ENCODE peak calls at places on chromosomes 12 and 14, in five cellular contexts. K is psoas muscle; U is COR-L47; R is stimulated activated CD8-positive, alpha-beta memory T cell treated with anti-CD3 and anti-CD28 coated beads, Interleukin-4, amount 100 ng/mL, for 1 hour; V is GM04504. Z is an unnamed sample.

GRCh38 chr14:75832621-75833297 is 149.0 kb downstream of the TGFB3 start:
- DNase-seq in U (peak; percentile 49), R (no peak), K (no peak), V (no peak), Z (no peak)

GRCh38 chr12:94445662-94446061 is 14.0 kb downstream of the CEP83 start:
- DNase-seq in U (no peak), V (no peak), R (no peak), K (no peak), Z (no peak)

GRCh38 chr12:69534389-69534822 is 50.9 kb upstream of the CCT2 start:
- DNase-seq in U (peak; percentile 17), R (peak; percentile 0), V (peak; percentile 96), K (no peak), Z (no peak)

GRCh38 chr14:46197856-46198255 is 453.7 kb downstream of the RPL10L start:
- DNase-seq in V (peak; percentile 5), U (no peak), R (no peak), K (no peak), Z (no peak)

GRCh38 chr12:26830783-26831601 is 2.0 kb downstream of the ITPR2 start:
- DNase-seq in K (no peak), U (no peak), V (no peak), R (no peak), Z (no peak)

GRCh38 chr12:78181544-78182162 is 351.0 kb downstream of the NAV3 start:
- DNase-seq in R (no peak), U (peak; percentile 49), K (no peak), V (no peak), Z (no peak)

GRCh38 chr12:43501705-43502104 is 50.3 kb downstream of the ADAMTS20 start:
- DNase-seq in V (peak; percentile 1), U (no peak), R (no peak), K (no peak), Z (no peak)

GRCh38 chr14:45743884-45744283 is 490.9 kb upstream of the MIS18BP1 start:
- DNase-seq in K (no peak), R (no peak), V (no peak), U (no peak), Z (no peak)

GRCh38 chr14:52879958-52880357 is 70.9 kb downstream of the FERMT2 start:
- DNase-seq in K (no peak), U (no peak), R (no peak), V (no peak), Z (no peak)

GRCh38 chr12:49050507-49051372 is 9.9 kb downstream of the KMT2D start:
- DNase-seq in K (no peak), U (no peak), R (no peak), V (no peak), Z (no peak)

GRCh38 chr12:88451254-88451653 is 129.0 kb downstream of the KITLG start:
- DNase-seq in R (no peak), K (no peak), U (no peak), V (no peak), Z (no peak)

GRCh38 chr12:104886418-104887401 is 71.4 kb downstream of the SLC41A2 start:
- DNase-seq in R (no peak), K (no peak), V (no peak), U (peak; percentile 30), Z (no peak)

GRCh38 chr12:131443019-131444000 is 267.6 kb upstream of the SFSWAP start:
- DNase-seq in V (no peak), K (no peak), R (no peak), U (no peak), Z (no peak)

GRCh38 chr12:16939871-16940306 is 333.9 kb upstream of the LMO3 start:
- DNase-seq in K (no peak), R (no peak), V (no peak), U (peak; percentile 11), Z (peak; percentile 47)

GRCh38 chr12:132622437-132623071 is 4.0 kb downstream of the P2RX2 start:
- DNase-seq in V (peak; percentile 42), K (no peak), U (no peak), R (no peak), Z (no peak)

GRCh38 chr12:72207094-72207493 is 65.1 kb upstream of the TRHDE start:
- DNase-seq in V (no peak), U (no peak), K (no peak), R (no peak), Z (no peak)

GRCh38 chr12:51887476-51888315 is at the start of gene ANKRD33:
- DNase-seq in V (no peak), R (no peak), U (no peak), K (peak; percentile 61), Z (no peak)

GRCh38 chr14:64725360-64725815 is 21.2 kb downstream of the PLEKHG3 start:
- DNase-seq in U (no peak), R (no peak), V (no peak), K (no peak), Z (no peak)

GRCh38 chr14:105458571-105458970 is 16.1 kb upstream of the CRIP2 start:
- DNase-seq in U (no peak), K (no peak), V (no peak), R (no peak), Z (no peak)

GRCh38 chr14:37376944-37377609 is 179.3 kb downstream of the MIPOL1 start:
- DNase-seq in U (no peak), R (no peak), K (no peak), V (no peak), Z (no peak)

GRCh38 chr14:101032433-101032832 is 128.9 kb upstream of the RTL1 start:
- DNase-seq in R (no peak), K (no peak), V (no peak), U (no peak), Z (no peak)

GRCh38 chr14:34098985-34099349 is 148.1 kb upstream of the EGLN3 start:
- DNase-seq in U (no peak), K (no peak), V (no peak), R (no peak), Z (no peak)

GRCh38 chr12:85182699-85183098 is 97.3 kb upstream of the ALX1 start:
- DNase-seq in V (no peak), U (no peak), K (no peak), R (no peak), Z (no peak)

GRCh38 chr12:6316921-6317692 is 6.6 kb downstream of the PLEKHG6 start:
- DNase-seq in K (no peak), V (no peak), R (no peak), U (no peak), Z (no peak)

Z was measured in NCI-H1048.